ENCODE peak calls at places on chromosomes 2 and 18, in ten cellular contexts. F, Q, I, E, W, B, Z, M, L and C are unnamed samples.

GRCh38 chr2:29218550-29219125 is 103.4 kb downstream of the CLIP4 start:
- DNase-seq in Z (no peak), W (no peak), M (no peak), B (no peak), I (no peak), E (no peak), Q (no peak), F (no peak), L (no peak), C (no peak)

GRCh38 chr18:2823202-2823601 is 23.6 kb upstream of the EMILIN2 start:
- DNase-seq in Q (no peak), B (no peak), E (no peak), M (no peak), I (no peak), L (no peak), W (no peak), Z (no peak), F (no peak), C (no peak)

GRCh38 chr2:8517850-8518480 is 163.9 kb upstream of the ID2 start:
- DNase-seq in Z (no peak), Q (no peak), F (no peak), L (no peak), E (no peak), I (no peak), W (no peak), M (no peak), B (no peak), C (no peak)

GRCh38 chr2:59900728-59901452 is 652.6 kb downstream of the BCL11A start:
- DNase-seq in I (no peak), Z (no peak), Q (no peak), F (no peak), E (no peak), B (no peak), W (no peak), L (no peak), M (no peak), C (no peak)

GRCh38 chr18:22346342-22346967 is 71.3 kb downstream of the CTAGE1 start:
- DNase-seq in I (peak), Q (peak), W (no peak), Z (no peak), F (no peak), E (no peak), M (peak), L (no peak), B (no peak), C (no peak)

GRCh38 chr2:189147989-189148388 is 31.6 kb downstream of the COL5A2 start:
- DNase-seq in I (no peak), E (no peak), L (no peak), W (no peak), Q (no peak), Z (no peak), M (no peak), F (no peak), B (no peak), C (no peak)

GRCh38 chr2:56286936-56287335 is 103.1 kb downstream of the CCDC85A start:
- DNase-seq in Z (no peak), I (no peak), F (no peak), W (no peak), E (no peak), M (no peak), L (peak), Q (no peak), B (no peak), C (no peak)

GRCh38 chr18:55546873-55547704 is 40.9 kb downstream of the TCF4 start:
- DNase-seq in M (no peak), F (no peak), L (no peak), E (no peak), W (no peak), Z (peak), Q (peak), I (no peak), B (no peak), C (no peak)

GRCh38 chr2:144643537-144644336 is 123.8 kb upstream of the ZEB2 start:
- DNase-seq in F (no peak), Z (peak), L (no peak), E (no peak), W (no peak), Q (no peak), M (no peak), I (no peak), B (no peak), C (no peak)

GRCh38 chr2:109685453-109685852 is 71.3 kb downstream of the SOWAHC start:
- DNase-seq in E (no peak), Q (no peak), L (no peak), W (no peak), M (no peak), I (no peak), B (no peak), Z (no peak), F (no peak), C (no peak)

GRCh38 chr2:38505779-38506178 is 96.9 kb downstream of the HNRNPLL start:
- DNase-seq in W (no peak), L (no peak), F (peak), Z (no peak), M (no peak), I (peak), E (no peak), Q (peak), B (no peak), C (no peak)

GRCh38 chr2:130355181-130355577 is 677 bp upstream of the PTPN18 start:
- DNase-seq in F (no peak), W (no peak), M (no peak), L (no peak), E (no peak), Q (no peak), B (no peak), Z (no peak), I (no peak), C (no peak)

GRCh38 chr2:12498703-12499102 is 218.0 kb upstream of the TRIB2 start:
- DNase-seq in I (no peak), B (no peak), E (no peak), F (no peak), Q (no peak), W (no peak), M (no peak), L (no peak), Z (no peak), C (no peak)

GRCh38 chr2:234355798-234356365 is 141.0 kb downstream of the ARL4C start:
- DNase-seq in W (no peak), F (no peak), M (no peak), L (no peak), I (no peak), Q (no peak), Z (no peak), E (no peak), B (no peak), C (no peak)

GRCh38 chr2:208620487-208620978 is 213.9 kb downstream of the PTH2R start:
- DNase-seq in Q (no peak), F (no peak), E (no peak), I (no peak), L (no peak), B (no peak), M (no peak), W (no peak), Z (no peak), C (no peak)

GRCh38 chr2:204452464-204453023 is 92.7 kb upstream of the PARD3B start:
- DNase-seq in W (no peak), Q (no peak), L (no peak), E (no peak), F (no peak), B (no peak), Z (no peak), M (no peak), I (no peak), C (no peak)

GRCh38 chr2:128754246-128754724 is 435.6 kb upstream of the HS6ST1 start:
- DNase-seq in B (no peak), Q (peak), L (peak), W (no peak), Z (no peak), F (no peak), I (no peak), M (no peak), E (no peak), C (no peak)

GRCh38 chr2:229571243-229571642 is 143.1 kb downstream of the DNER start:
- DNase-seq in W (no peak), I (no peak), Z (peak), B (no peak), M (no peak), L (no peak), E (no peak), Q (no peak), F (no peak), C (no peak)

GRCh38 chr2:126714191-126714965 is 58.4 kb downstream of the GYPC start:
- DNase-seq in E (no peak), M (no peak), W (no peak), Q (no peak), I (no peak), B (no peak), Z (no peak), L (no peak), F (no peak), C (no peak)

GRCh38 chr18:76822510-76823165 is at the start of gene ZNF236:
- DNase-seq in L (peak), M (peak), W (peak), I (no peak), F (peak), Z (peak), Q (peak), E (peak), B (peak), C (peak)

GRCh38 chr2:225019100-225019499 is 23.2 kb downstream of the DOCK10 start:
- DNase-seq in B (no peak), W (no peak), I (no peak), E (no peak), L (no peak), Q (no peak), F (no peak), M (no peak), Z (no peak), C (no peak)

GRCh38 chr2:70258532-70258875 is 567 bp downstream of the PCYOX1 start:
- DNase-seq in W (no peak), B (no peak), I (no peak), Q (peak), F (peak), M (no peak), L (peak), Z (peak), E (no peak), C (peak)

GRCh38 chr2:132797551-132797950 is 127.5 kb upstream of the LYPD1 start:
- DNase-seq in I (no peak), B (no peak), Z (no peak), F (no peak), M (no peak), W (no peak), Q (no peak), L (no peak), E (no peak), C (no peak)

GRCh38 chr2:74387346-74387745 is 7.2 kb upstream of the DCTN1 start:
- DNase-seq in E (no peak), Q (no peak), B (no peak), M (no peak), Z (no peak), L (no peak), I (no peak), F (no peak), W (no peak), C (no peak)

GRCh38 chr2:189535433-189535832 is 45.2 kb downstream of the SLC40A1 start:
- DNase-seq in Z (no peak), W (no peak), Q (no peak), L (no peak), E (no peak), M (no peak), I (no peak), B (no peak), F (no peak), C (no peak)

GRCh38 chr2:73919596-73920228 is 7.0 kb upstream of the DGUOK start:
- DNase-seq in Q (no peak), M (no peak), I (no peak), Z (no peak), B (no peak), E (no peak), L (no peak), W (no peak), F (no peak), C (no peak)

GRCh38 chr2:168350380-168350779 is 103.0 kb upstream of the STK39 start:
- DNase-seq in W (no peak), M (no peak), Z (peak), L (no peak), Q (no peak), F (no peak), I (no peak), B (no peak), E (no peak), C (no peak)

GRCh38 chr2:11281221-11281620 is 63.2 kb downstream of the ROCK2 start:
- DNase-seq in B (no peak), Q (no peak), F (no peak), L (no peak), Z (no peak), E (no peak), W (no peak), M (no peak), I (no peak), C (no peak)

GRCh38 chr2:109029444-109030193 is 40.6 kb upstream of the EDAR start:
- DNase-seq in M (no peak), F (no peak), B (no peak), W (no peak), L (no peak), Q (no peak), I (no peak), E (no peak), Z (no peak), C (no peak)

GRCh38 chr2:25587361-25587760 is 86.0 kb downstream of the DTNB start:
- DNase-seq in I (no peak), E (no peak), B (no peak), W (no peak), M (no peak), Z (no peak), Q (no peak), F (no peak), L (no peak), C (no peak)

GRCh38 chr2:47771211-47771610 is 11.7 kb upstream of the MSH6 start:
- DNase-seq in W (no peak), F (no peak), I (no peak), Q (no peak), M (no peak), E (no peak), Z (no peak), B (no peak), L (no peak), C (no peak)

GRCh38 chr2:25165992-25166618 is 2.3 kb downstream of the POMC start:
- DNase-seq in L (peak), B (peak), F (no peak), Z (peak), M (peak), W (peak), E (no peak), Q (peak), I (no peak), C (no peak)

GRCh38 chr2:41853427-41854191 is 194.2 kb upstream of the PKDCC start:
- DNase-seq in B (no peak), Q (no peak), L (peak), W (no peak), I (no peak), M (no peak), E (no peak), Z (peak), F (no peak), C (peak)

GRCh38 chr2:36516136-36516870 is 81.7 kb downstream of the FEZ2 start:
- DNase-seq in L (no peak), I (no peak), E (no peak), W (no peak), M (no peak), Q (no peak), F (no peak), B (no peak), Z (no peak), C (no peak)

GRCh38 chr2:240954436-240955305 is 43.7 kb upstream of the SNED1 start:
- DNase-seq in B (no peak), E (no peak), I (no peak), L (no peak), Q (no peak), M (no peak), Z (no peak), W (no peak), F (peak), C (no peak)

GRCh38 chr18:55647331-55647730 is 59.3 kb upstream of the TCF4 start:
- DNase-seq in Z (peak), F (no peak), M (no peak), Q (no peak), L (no peak), B (no peak), W (no peak), I (no peak), E (no peak), C (no peak)

GRCh38 chr2:85785027-85785822 is 31.4 kb downstream of the ATOH8 start:
- DNase-seq in B (no peak), I (no peak), Z (peak), L (no peak), Q (peak), W (no peak), E (no peak), F (no peak), M (no peak), C (peak)

GRCh38 chr2:215811409-215812355 is 201.7 kb downstream of the MREG start:
- DNase-seq in I (no peak), L (peak), Q (no peak), M (no peak), F (no peak), W (no peak), E (no peak), B (no peak), Z (peak), C (no peak)

GRCh38 chr2:47225061-47225783 is 70.1 kb upstream of the STPG4 start:
- DNase-seq in B (no peak), W (no peak), E (no peak), I (no peak), L (no peak), F (peak), Q (peak), M (no peak), Z (peak), C (no peak)

GRCh38 chr18:27004056-27004829 is 138.7 kb upstream of the AQP4 start:
- DNase-seq in W (no peak), Q (no peak), L (no peak), I (no peak), B (no peak), E (no peak), Z (peak), M (no peak), F (no peak), C (no peak)